ENCODE peak calls at places on chromosome 3, in nine cellular contexts. R, Y, G, X, L, O, D, K and I are unnamed samples. For H3K4me1, the result is how much of the 10 kb centered on the place peaks cover.

GRCh38 chr3:69535613-69536012 is 149.7 kb upstream of the FRMD4B start:
- DNase-seq in R (no peak), Y (no peak), G (no peak), X (no peak), L (no peak), O (no peak), D (peak), K (no peak), I (no peak)

GRCh38 chr3:36647423-36647853 is 116.9 kb downstream of the DCLK3 start:
- DNase-seq in R (no peak), Y (no peak), G (no peak), X (no peak), L (no peak), O (no peak), D (no peak), K (peak), I (peak)

GRCh38 chr3:33064929-33065328 is 32.0 kb downstream of the GLB1 start:
- DNase-seq in R (no peak), Y (no peak), G (no peak), X (no peak), L (no peak), O (no peak), D (no peak), K (no peak), I (no peak)

GRCh38 chr3:198071602-198072285 is 111.7 kb downstream of the LMLN start:
- DNase-seq in R (no peak), Y (no peak), G (peak), X (no peak), L (no peak), O (peak), D (peak), K (peak), I (peak)

GRCh38 chr3:27467545-27467944 is 16.6 kb downstream of the SLC4A7 start:
- DNase-seq in R (no peak), Y (no peak), G (no peak), X (peak), L (no peak), O (peak), D (no peak), K (peak), I (peak)

GRCh38 chr3:45095916-45096526 is 50.2 kb downstream of the CDCP1 start:
- DNase-seq in R (no peak), Y (no peak), G (no peak), X (no peak), L (no peak), O (no peak), D (no peak), K (no peak), I (peak)

GRCh38 chr3:169841171-169841570 is 28.5 kb upstream of the LRRC34 start:
- DNase-seq in R (no peak), Y (no peak), G (no peak), X (no peak), L (no peak), O (no peak), D (no peak), K (no peak), I (peak)

GRCh38 chr3:122961146-122961545 is 66.4 kb downstream of the SEMA5B start:
- DNase-seq in R (no peak), Y (no peak), G (no peak), X (no peak), L (no peak), O (peak), D (no peak), K (peak), I (peak)

GRCh38 chr3:187072102-187072501 is 67.2 kb downstream of the RPL39L start:
- DNase-seq in R (no peak), Y (no peak), G (no peak), X (no peak), L (no peak), O (no peak), D (no peak), K (no peak), I (no peak)

GRCh38 chr3:168094877-168095610 is 680 bp downstream of the GOLIM4 start:
- DNase-seq in R (peak), Y (peak), G (peak), X (peak), L (peak), O (peak), D (peak), K (no peak), I (peak)

GRCh38 chr3:18127181-18127863 is 297.8 kb downstream of the SATB1 start:
- DNase-seq in R (no peak), Y (no peak), G (no peak), X (no peak), L (no peak), O (no peak), D (no peak), K (no peak), I (no peak)

GRCh38 chr3:169169340-169169963 is 494.1 kb downstream of the MECOM start:
- DNase-seq in R (no peak), Y (no peak), G (no peak), X (no peak), L (no peak), O (no peak), D (no peak), K (no peak), I (no peak)

GRCh38 chr3:126104028-126104635 is 20.2 kb upstream of the SLC41A3 start:
- DNase-seq in R (no peak), Y (no peak), G (no peak), X (no peak), L (no peak), O (no peak), D (no peak), K (no peak), I (no peak)

GRCh38 chr3:1082024-1082633 is 10.7 kb upstream of the CNTN6 start:
- DNase-seq in R (peak), Y (no peak), G (no peak), X (peak), L (no peak), O (peak), D (peak), K (peak), I (peak)

GRCh38 chr3:159280326-159280725 is 478.5 kb downstream of the MFSD1 start:
- DNase-seq in R (no peak), Y (no peak), G (no peak), X (no peak), L (no peak), O (no peak), D (no peak), K (no peak), I (no peak)

GRCh38 chr3:185807455-185808068 is 17.3 kb downstream of the IGF2BP2 start:
- DNase-seq in R (no peak), Y (no peak), G (no peak), X (no peak), L (no peak), O (peak), D (peak), K (no peak), I (peak)

GRCh38 chr3:150077581-150078247 is 107.0 kb upstream of the PFN2 start:
- DNase-seq in R (no peak), Y (no peak), G (no peak), X (no peak), L (no peak), O (no peak), D (no peak), K (peak), I (peak)

GRCh38 chr3:191397771-191398170 is 63.2 kb upstream of the PYDC2 start:
- DNase-seq in R (no peak), Y (no peak), G (no peak), X (no peak), L (no peak), O (no peak), D (no peak), K (peak), I (peak)

GRCh38 chr3:146626384-146627122 is 21.4 kb upstream of the PLSCR5 start:
- DNase-seq in R (no peak), Y (no peak), G (no peak), X (no peak), L (no peak), O (no peak), D (no peak), K (no peak), I (no peak)

GRCh38 chr3:106533097-106533496 is 664.3 kb upstream of the CBLB start:
- DNase-seq in R (no peak), Y (no peak), G (no peak), X (no peak), L (no peak), O (no peak), D (no peak), K (no peak), I (no peak)

GRCh38 chr3:173502983-173503568 is 105.5 kb downstream of the NLGN1 start:
- DNase-seq in R (no peak), Y (no peak), G (no peak), X (no peak), L (no peak), O (no peak), D (no peak), K (peak), I (peak)

GRCh38 chr3:39593341-39593740 is 125.9 kb downstream of the MOBP start:
- DNase-seq in R (no peak), Y (no peak), G (no peak), X (no peak), L (no peak), O (no peak), D (no peak), K (no peak), I (no peak)

GRCh38 chr3:43969944-43970343 is 271.7 kb upstream of the TOPAZ1 start:
- DNase-seq in R (no peak), Y (no peak), G (no peak), X (no peak), L (no peak), O (no peak), D (no peak), K (no peak), I (no peak)

GRCh38 chr3:141816958-141817357 is 53.8 kb downstream of the GRK7 start:
- DNase-seq in R (no peak), Y (no peak), G (no peak), X (no peak), L (no peak), O (no peak), D (no peak), K (peak), I (peak)

GRCh38 chr3:94187697-94188096 is 124.8 kb downstream of the NSUN3 start:
- DNase-seq in R (no peak), Y (no peak), G (no peak), X (no peak), L (no peak), O (no peak), D (no peak), K (no peak), I (no peak)

GRCh38 chr3:151146071-151146730 is 56.8 kb downstream of the GPR171 start:
- DNase-seq in R (peak), Y (peak), G (peak), X (peak), L (peak), O (peak), D (peak), K (peak), I (peak)

GRCh38 chr3:31448035-31448881 is 84.5 kb upstream of the STT3B start:
- DNase-seq in R (no peak), Y (peak), G (peak), X (no peak), L (no peak), O (peak), D (peak), K (no peak), I (no peak)

GRCh38 chr3:51675201-51675611 is 4.2 kb downstream of the TEX264 start:
- DNase-seq in R (peak), Y (no peak), G (no peak), X (no peak), L (no peak), O (peak), D (no peak), K (peak), I (peak)

GRCh38 chr3:53974314-53974713 is 82.7 kb upstream of the SELENOK start:
- DNase-seq in R (no peak), Y (no peak), G (no peak), X (no peak), L (no peak), O (no peak), D (no peak), K (no peak), I (no peak)

GRCh38 chr3:129116482-129116946 is 5.1 kb downstream of the RAB43 start:
- DNase-seq in R (no peak), Y (peak), G (no peak), X (peak), L (no peak), O (no peak), D (no peak), K (no peak), I (no peak)

GRCh38 chr3:187802928-187803259 is 57.6 kb upstream of the BCL6 start:
- DNase-seq in R (no peak), Y (no peak), G (no peak), X (no peak), L (no peak), O (no peak), D (no peak), K (no peak), I (no peak)

GRCh38 chr3:172208586-172209332 is 169.4 kb downstream of the FNDC3B start:
- DNase-seq in R (no peak), Y (no peak), G (no peak), X (no peak), L (no peak), O (peak), D (peak), K (no peak), I (peak)
- H3K4me1 ChIP-seq in R (under half), Y (under half), G (under half), X (under half), L (half or more), O (under half), D (under half), K (under half), I (under half)

DNA sequence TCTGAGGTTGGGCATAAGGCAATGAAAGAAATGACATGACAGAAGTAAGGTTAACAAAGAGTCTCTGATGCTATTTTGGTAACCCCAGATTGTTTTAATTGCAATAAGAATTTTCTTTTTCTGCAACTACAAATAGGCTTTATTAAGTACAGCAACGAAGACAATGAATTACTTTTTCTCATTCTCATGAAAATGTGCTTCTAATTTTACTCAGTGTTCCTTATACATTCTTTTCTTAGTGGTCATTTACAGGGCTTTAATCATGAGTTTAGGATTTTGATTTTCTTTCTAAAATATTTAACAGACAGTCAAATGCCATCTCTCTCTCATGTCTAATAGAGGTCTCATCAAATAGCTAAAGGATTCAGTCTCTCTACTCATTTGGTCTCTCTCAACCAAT is 452.1 kb downstream of the RAP2B start:
- DNase-seq in R (no peak), Y (no peak), G (no peak), X (no peak), L (no peak), O (no peak), D (no peak), K (peak), I (no peak)
- H3K4me1 ChIP-seq in R (under half), Y (under half), G (under half), X (under half), L (under half), O (under half), D (under half), K (under half), I (under half)

GRCh38 chr3:172094621-172095557 is 55.5 kb downstream of the FNDC3B start:
- DNase-seq in R (no peak), Y (no peak), G (no peak), X (no peak), L (no peak), O (no peak), D (no peak), K (no peak), I (peak)
- H3K4me1 ChIP-seq in R (under half), Y (half or more), G (under half), X (half or more), L (under half), O (under half), D (under half), K (half or more), I (under half)

GRCh38 chr3:114499986-114500385 is 206.2 kb downstream of the TIGIT start:
- DNase-seq in R (no peak), Y (no peak), G (no peak), X (no peak), L (no peak), O (peak), D (no peak), K (no peak), I (peak)
- H3K4me1 ChIP-seq in R (under half), Y (under half), G (under half), X (under half), L (under half), O (under half), D (under half), K (half or more), I (under half)

GRCh38 chr3:20173844-20174410 is 12.1 kb downstream of the SGO1 start:
- DNase-seq in R (no peak), Y (no peak), G (no peak), X (no peak), L (no peak), O (no peak), D (no peak), K (no peak), I (no peak)
- H3K4me1 ChIP-seq in R (under half), Y (under half), G (under half), X (under half), L (under half), O (under half), D (under half), K (under half), I (under half)

DNA sequence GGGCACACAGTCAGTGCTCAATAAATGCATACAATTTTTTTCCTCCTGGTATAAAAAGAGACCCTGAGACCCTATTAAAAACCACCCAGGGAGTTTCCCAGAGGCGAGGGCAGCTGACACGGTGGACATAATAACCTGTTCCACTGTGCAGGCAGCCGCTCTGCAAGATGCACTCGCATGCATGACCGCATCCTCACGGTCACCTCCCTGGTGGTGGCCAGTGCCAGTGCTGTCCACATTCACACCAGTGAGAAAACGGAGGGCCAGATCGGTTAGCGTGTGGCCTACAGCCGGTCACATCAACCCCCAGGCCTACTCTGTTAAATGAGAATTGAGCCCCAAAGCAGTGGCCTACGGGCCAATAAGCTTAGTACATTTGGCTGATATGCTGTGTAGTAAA is 24.8 kb downstream of the SH3BP5 start:
- DNase-seq in R (peak), Y (no peak), G (no peak), X (no peak), L (no peak), O (no peak), D (no peak), K (no peak), I (no peak)
- H3K4me1 ChIP-seq in R (under half), Y (half or more), G (half or more), X (under half), L (under half), O (under half), D (under half), K (under half), I (under half)